ENCODE peak calls at places on chromosome 5, in four cellular contexts. E, J, L and M are unnamed samples.

GRCh38 chr5:56585466-56585865 is 229.9 kb upstream of the MAP3K1 start:
- DNase-seq in E (no peak), L (no peak), J (no peak), M (no peak)

GRCh38 chr5:10333154-10334006 is 20.1 kb upstream of the MARCHF6 start:
- DNase-seq in J (peak; percentile 61), L (no peak), E (no peak), M (no peak)

GRCh38 chr5:87751801-87752200 is 339.1 kb upstream of the CCNH start:
- DNase-seq in J (no peak), L (no peak), E (no peak), M (no peak)

GRCh38 chr5:5585751-5586341 is 163.4 kb downstream of the ICE1 start:
- DNase-seq in E (no peak), L (no peak), J (no peak), M (no peak)

GRCh38 chr5:24472518-24472917 is 172.3 kb downstream of the CDH10 start:
- DNase-seq in L (no peak), E (no peak), J (no peak), M (no peak)

GRCh38 chr5:150358261-150359095 is 981 bp downstream of the TCOF1 start:
- DNase-seq in L (no peak), E (no peak), J (no peak), M (no peak)

GRCh38 chr5:65721050-65721774 is 697 bp downstream of the SGTB start:
- DNase-seq in J (peak; percentile 65), L (no peak), E (peak; percentile 74), M (peak; percentile 58)

GRCh38 chr5:157540707-157541451 is 34.7 kb downstream of the ADAM19 start:
- DNase-seq in J (peak; percentile 74), L (no peak), E (no peak), M (peak; percentile 75)

GRCh38 chr5:135600141-135600570 is 21.4 kb upstream of the CXCL14 start:
- DNase-seq in E (no peak), L (peak; percentile 6), J (no peak), M (no peak)

GRCh38 chr5:113581388-113581787 is 67.9 kb downstream of the YTHDC2 start:
- DNase-seq in J (no peak), E (no peak), L (no peak), M (no peak)

GRCh38 chr5:67301285-67301904 is 104.8 kb upstream of the CD180 start:
- DNase-seq in L (peak; percentile 57), J (peak; percentile 84), E (no peak), M (peak; percentile 94)

GRCh38 chr5:9546973-9547947 is 1.4 kb upstream of the SEMA5A start:
- DNase-seq in L (no peak), E (no peak), J (peak; percentile 81), M (no peak)

GRCh38 chr5:30368064-30368463 is 825.4 kb upstream of the CDH6 start:
- DNase-seq in E (no peak), J (no peak), L (no peak), M (no peak)

GRCh38 chr5:15719784-15720183 is 219.8 kb downstream of the FBXL7 start:
- DNase-seq in L (no peak), E (peak; percentile 45), J (no peak), M (no peak)

GRCh38 chr5:122093415-122093814 is 15.4 kb upstream of the LOX start:
- DNase-seq in E (no peak), L (no peak), J (no peak), M (no peak)
- H3K9me3 ChIP-seq in E (no peaks in the 10 kb centered on the region), L (no peaks in the 10 kb centered on the region), J (no peaks in the 10 kb centered on the region), M (no peaks in the 10 kb centered on the region)

GRCh38 chr5:176875783-176876505 is 23.2 kb downstream of the HK3 start:
- DNase-seq in L (no peak), J (no peak), E (no peak), M (no peak)

GRCh38 chr5:176873541-176874172 is 25.5 kb downstream of the HK3 start:
- DNase-seq in J (no peak), L (no peak), E (no peak), M (no peak)

GRCh38 chr5:176876506-176877431 is 22.4 kb downstream of the HK3 start:
- DNase-seq in L (no peak), J (no peak), E (no peak), M (no peak)

GRCh38 chr5:176875014-176875550 is 24.1 kb downstream of the HK3 start:
- DNase-seq in E (peak; percentile 44), L (no peak), J (no peak), M (no peak)

GRCh38 chr5:176874198-176874780 is 24.9 kb downstream of the HK3 start:
- DNase-seq in E (no peak), J (no peak), L (no peak), M (no peak)
- H3K4me3 ChIP-seq in E (no peak overlapping the region), J (no peak overlapping the region), L (no peak overlapping the region), M (no peak overlapping the region)

GRCh38 chr5:3309538-3309937 is 286.1 kb upstream of the IRX1 start:
- DNase-seq in J (no peak), E (no peak), L (no peak), M (no peak)

GRCh38 chr5:3311443-3311842 is 284.2 kb upstream of the IRX1 start:
- DNase-seq in J (no peak), E (no peak), L (peak; percentile 31), M (no peak)

GRCh38 chr5:3307982-3308621 is 287.5 kb upstream of the IRX1 start:
- DNase-seq in J (no peak), L (no peak), E (no peak), M (no peak)

GRCh38 chr5:3312299-3312698 is 283.3 kb upstream of the IRX1 start:
- DNase-seq in J (no peak), L (no peak), E (no peak), M (no peak)

DNA sequence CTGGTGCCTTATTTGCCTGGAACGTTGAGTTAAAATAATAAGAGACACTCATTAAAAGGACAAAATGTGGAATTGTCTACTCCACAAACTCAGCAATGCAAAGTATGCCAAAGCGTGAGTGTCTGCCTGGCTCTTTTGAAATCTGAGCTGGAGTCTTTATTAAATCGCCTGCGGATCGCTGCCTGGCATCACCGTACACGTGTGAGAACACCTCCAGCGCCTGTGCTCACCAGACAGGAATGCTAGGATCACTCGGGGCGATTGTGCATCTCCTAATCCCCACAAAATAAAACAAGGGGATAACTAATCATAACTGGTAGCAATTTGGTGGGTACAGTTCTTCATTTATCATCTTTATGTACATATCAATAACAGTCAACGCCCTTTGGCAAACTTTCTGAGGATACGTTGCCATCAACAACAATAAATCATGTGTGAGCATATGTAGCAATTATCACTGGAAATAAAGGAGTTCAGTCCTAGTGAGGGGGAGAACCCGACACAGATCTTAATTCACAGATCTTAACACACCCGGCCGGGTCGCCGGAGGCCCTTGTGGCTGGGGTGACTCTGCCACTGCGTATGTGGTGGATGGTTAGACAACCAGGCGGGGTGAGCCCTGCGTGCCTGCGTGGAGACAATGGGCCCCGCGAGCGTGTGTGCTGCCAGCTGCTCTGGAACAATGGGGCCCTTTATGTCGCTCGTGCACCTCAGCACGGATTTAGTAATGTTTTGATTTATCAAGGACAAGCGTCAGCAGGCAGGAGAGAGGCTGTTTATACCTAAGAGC is 284.9 kb upstream of the IRX1 start:
- DNase-seq in J (no peak), L (peak; percentile 97), E (no peak), M (no peak)
- H3K9me3 ChIP-seq in J (peaks cover 8% of the 10 kb centered on the region), L (peaks cover 3% of the 10 kb centered on the region), E (no peaks in the 10 kb centered on the region), M (no peaks in the 10 kb centered on the region)

GRCh38 chr5:23411200-23411599 is 96.2 kb upstream of the PRDM9 start:
- DNase-seq in L (no peak), J (no peak), E (no peak), M (no peak)

GRCh38 chr5:23400951-23401350 is 106.5 kb upstream of the PRDM9 start:
- DNase-seq in E (no peak), L (no peak), J (no peak), M (no peak)

DNA sequence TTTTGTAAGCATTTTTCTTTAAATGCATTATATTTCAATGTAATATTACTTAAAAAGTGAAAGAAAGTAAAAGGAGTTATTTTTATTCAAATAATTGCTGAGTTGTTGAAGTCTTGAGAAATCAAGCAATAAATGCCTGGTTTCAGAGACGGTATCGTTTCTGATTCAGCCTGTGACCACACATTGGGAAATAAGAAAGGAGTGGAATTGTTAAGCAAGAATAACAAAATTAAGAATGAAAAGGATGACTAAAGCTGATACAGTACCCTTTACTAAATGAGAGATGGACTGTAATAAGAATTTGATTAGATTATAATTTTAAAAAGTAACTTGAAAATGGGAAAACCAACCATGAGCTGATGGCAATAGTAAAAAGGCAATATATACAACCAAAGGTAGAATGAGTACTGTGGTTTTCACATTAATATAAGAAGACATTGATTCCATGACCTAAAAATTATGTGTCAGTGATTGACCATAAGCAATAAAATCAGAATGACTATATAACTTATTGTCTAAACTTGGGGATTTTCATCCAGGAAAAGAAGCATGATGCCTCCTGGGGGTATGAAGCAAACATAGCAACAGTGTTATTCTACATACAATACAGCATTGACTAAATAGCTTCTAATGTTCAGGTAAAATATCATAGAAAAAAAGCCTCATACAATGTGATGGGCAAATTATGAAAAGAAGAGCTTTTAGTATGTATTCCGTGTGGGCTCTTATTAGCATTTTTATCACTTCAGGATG is 101.9 kb upstream of the PRDM9 start:
- DNase-seq in L (no peak), J (no peak), E (no peak), M (no peak)
- H3K4me3 ChIP-seq in L (no peak overlapping the region), J (no peak overlapping the region), E (no peak overlapping the region), M (no peak overlapping the region)

GRCh38 chr5:179111267-179112207 is 51.4 kb downstream of the ZNF354C start:
- DNase-seq in L (no peak), J (no peak), E (no peak), M (no peak)

GRCh38 chr5:179114756-179115155 is 54.6 kb downstream of the ZNF354C start:
- DNase-seq in J (no peak), L (peak; percentile 3), E (no peak), M (peak; percentile 17)

GRCh38 chr5:179112469-179113142 is 52.4 kb downstream of the ZNF354C start:
- DNase-seq in J (no peak), E (no peak), L (no peak), M (peak; percentile 23)

GRCh38 chr5:179113945-179114641 is 53.9 kb downstream of the ZNF354C start:
- DNase-seq in E (no peak), J (no peak), L (peak; percentile 6), M (no peak)

GRCh38 chr5:179113143-179113530 is 53.0 kb downstream of the ZNF354C start:
- DNase-seq in J (no peak), E (no peak), L (peak; percentile 4), M (no peak)
- H3K9me3 ChIP-seq in J (peaks cover 31% of the 10 kb centered on the region), E (no peaks in the 10 kb centered on the region), L (peaks cover 79% of the 10 kb centered on the region), M (peaks cover 89% of the 10 kb centered on the region)

DNA sequence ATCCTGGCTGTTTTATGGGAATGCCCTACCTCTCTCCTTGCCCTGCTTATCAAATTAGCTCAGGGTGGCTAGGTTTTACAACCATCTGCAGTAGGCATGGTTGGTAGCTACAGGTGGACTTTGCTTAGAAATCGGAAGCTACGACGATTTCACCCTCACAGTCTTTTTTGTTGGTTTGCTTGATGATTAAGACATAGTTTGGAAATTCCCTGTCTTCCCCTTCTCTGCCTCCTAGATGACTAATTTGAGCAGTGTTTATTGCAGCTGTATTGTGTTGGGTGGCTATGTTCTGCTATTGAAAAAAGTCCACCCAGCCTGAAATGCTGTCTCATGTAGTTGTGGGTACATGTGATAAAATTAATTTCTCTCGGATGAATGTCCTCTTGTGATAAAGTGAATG is 37.1 kb upstream of the FYB1 start:
- DNase-seq in E (no peak), L (no peak), J (no peak), M (no peak)
- H3K4me3 ChIP-seq in E (no peak overlapping the region), L (no peak overlapping the region), J (no peak overlapping the region), M (no peak overlapping the region)